ENCODE peak calls at places on chromosome 5, in seven cellular contexts. One of them, this sample, is unnamed.

GRCh38 chr5:91464886-91465646 is 81.9 kb upstream of the ARRDC3 start:
- DNase-seq in mammary epithelial cell: no peak
- DNase-seq in naive B cell: no peak
- DNase-seq in HEK293T: no peak
- DNase-seq in NCI-H2107: no peak
- DNase-seq in neural progenitor cell: no peak
- DNase-seq in cardiac septum: no peak
- DNase-seq in this sample: no peak

GRCh38 chr5:149672701-149673455 is 57.2 kb upstream of the PPARGC1B start:
- DNase-seq in mammary epithelial cell: no peak
- DNase-seq in naive B cell: no peak
- DNase-seq in HEK293T: no peak
- DNase-seq in NCI-H2107: no peak
- DNase-seq in neural progenitor cell: no peak
- DNase-seq in cardiac septum: peak
- DNase-seq in this sample: no peak

GRCh38 chr5:21810737-21811316 is 1042.3 kb downstream of the CDH12 start:
- DNase-seq in mammary epithelial cell: peak
- DNase-seq in naive B cell: no peak
- DNase-seq in HEK293T: peak
- DNase-seq in NCI-H2107: no peak
- DNase-seq in neural progenitor cell: peak
- DNase-seq in cardiac septum: no peak
- DNase-seq in this sample: no peak

GRCh38 chr5:151052834-151053233 is 28.0 kb downstream of the TNIP1 start:
- DNase-seq in mammary epithelial cell: no peak
- DNase-seq in naive B cell: peak
- DNase-seq in HEK293T: no peak
- DNase-seq in NCI-H2107: no peak
- DNase-seq in neural progenitor cell: no peak
- DNase-seq in cardiac septum: no peak
- DNase-seq in this sample: no peak

GRCh38 chr5:55897905-55898304 is 46.7 kb downstream of the IL31RA start:
- DNase-seq in mammary epithelial cell: peak
- DNase-seq in naive B cell: no peak
- DNase-seq in HEK293T: no peak
- DNase-seq in NCI-H2107: no peak
- DNase-seq in neural progenitor cell: no peak
- DNase-seq in cardiac septum: no peak
- DNase-seq in this sample: no peak

GRCh38 chr5:123206618-123207320 is 117.7 kb downstream of the PRDM6 start:
- DNase-seq in mammary epithelial cell: no peak
- DNase-seq in naive B cell: no peak
- DNase-seq in HEK293T: no peak
- DNase-seq in NCI-H2107: no peak
- DNase-seq in neural progenitor cell: no peak
- DNase-seq in cardiac septum: no peak
- DNase-seq in this sample: no peak

GRCh38 chr5:17067657-17068392 is 131.7 kb upstream of the MYO10 start:
- DNase-seq in mammary epithelial cell: no peak
- DNase-seq in naive B cell: no peak
- DNase-seq in HEK293T: no peak
- DNase-seq in NCI-H2107: no peak
- DNase-seq in neural progenitor cell: no peak
- DNase-seq in cardiac septum: no peak
- DNase-seq in this sample: no peak

GRCh38 chr5:125584119-125584518 is 837.7 kb upstream of the ZNF608 start:
- DNase-seq in mammary epithelial cell: no peak
- DNase-seq in naive B cell: no peak
- DNase-seq in HEK293T: no peak
- DNase-seq in NCI-H2107: no peak
- DNase-seq in neural progenitor cell: no peak
- DNase-seq in cardiac septum: no peak
- DNase-seq in this sample: no peak

GRCh38 chr5:135706474-135706873 is 127.7 kb upstream of the CXCL14 start:
- DNase-seq in mammary epithelial cell: no peak
- DNase-seq in naive B cell: no peak
- DNase-seq in HEK293T: no peak
- DNase-seq in NCI-H2107: no peak
- DNase-seq in neural progenitor cell: no peak
- DNase-seq in cardiac septum: no peak
- DNase-seq in this sample: no peak

GRCh38 chr5:170348069-170348702 is 41.0 kb downstream of the KCNMB1 start:
- DNase-seq in mammary epithelial cell: no peak
- DNase-seq in naive B cell: no peak
- DNase-seq in HEK293T: no peak
- DNase-seq in NCI-H2107: no peak
- DNase-seq in neural progenitor cell: peak
- DNase-seq in cardiac septum: no peak
- DNase-seq in this sample: no peak

GRCh38 chr5:167361841-167362240 is 929.6 kb upstream of the WWC1 start:
- DNase-seq in mammary epithelial cell: no peak
- DNase-seq in naive B cell: no peak
- DNase-seq in HEK293T: no peak
- DNase-seq in NCI-H2107: no peak
- DNase-seq in neural progenitor cell: no peak
- DNase-seq in cardiac septum: no peak
- DNase-seq in this sample: no peak

GRCh38 chr5:178502401-178503100 is 87.6 kb downstream of the COL23A1 start:
- DNase-seq in mammary epithelial cell: no peak
- DNase-seq in naive B cell: no peak
- DNase-seq in HEK293T: no peak
- DNase-seq in NCI-H2107: no peak
- DNase-seq in neural progenitor cell: no peak
- DNase-seq in cardiac septum: no peak
- DNase-seq in this sample: no peak

This sample was measured in GF-D8.